ENCODE peak calls at places on chromosome 1, in five cellular contexts. P, F, S, H and Y are unnamed samples.

GRCh38 chr1:87867631-87868030 is 539.0 kb downstream of the LMO4 start:
- DNase-seq in S (no peak), F (no peak), H (no peak), P (peak; percentile 2), Y (no peak)

GRCh38 chr1:45752441-45753052 is 2.1 kb upstream of the IPP start:
- DNase-seq in P (no peak), S (no peak), F (peak; percentile 16), H (no peak), Y (no peak)

GRCh38 chr1:3641046-3641760 is 8.7 kb downstream of the WRAP73 start:
- DNase-seq in H (no peak), S (no peak), F (no peak), P (no peak), Y (no peak)

GRCh38 chr1:156583821-156584622 is 4.5 kb downstream of the TTC24 start:
- DNase-seq in P (peak; percentile 65), H (peak; percentile 77), S (peak; percentile 86), F (peak; percentile 78), Y (peak; percentile 74)

GRCh38 chr1:155226910-155227260 is 18.4 kb downstream of the MTX1 start:
- DNase-seq in P (no peak), H (no peak), F (no peak), S (peak; percentile 88), Y (no peak)

GRCh38 chr1:186486061-186486460 is 25.1 kb upstream of the PDC start:
- DNase-seq in H (no peak), S (no peak), F (no peak), P (no peak), Y (no peak)

GRCh38 chr1:227902641-227902990 is 45.1 kb downstream of the WNT9A start:
- DNase-seq in P (no peak), F (no peak), H (no peak), S (no peak), Y (no peak)

GRCh38 chr1:234926574-234927311 is 201.9 kb downstream of the TOMM20 start:
- DNase-seq in S (no peak), H (no peak), F (peak; percentile 90), P (no peak), Y (no peak)

GRCh38 chr1:77348561-77348960 is 66.7 kb downstream of the AK5 start:
- DNase-seq in H (no peak), P (no peak), F (no peak), S (no peak), Y (no peak)